ENCODE peak calls at places on chromosomes 11 and 22, in nine cellular contexts. U is NCI-H774, E is iPS DF 6.9, J is hepatocyte, G is GM18507, L is MV-4-11, Y is HEK293T, A is retina, P is fibroblast of mammary gland. Z is an unnamed sample.

GRCh38 chr11:38990841-38991240 is 2392.8 kb upstream of the RAG2 start:
- DNase-seq in E (no peak), A (no peak), Y (no peak), L (no peak), J (no peak), G (no peak), U (no peak), P (no peak), Z (no peak)

GRCh38 chr11:75858613-75859012 is 43.6 kb downstream of the UVRAG start:
- DNase-seq in E (no peak), U (no peak), J (no peak), P (peak), G (no peak), L (peak), Y (no peak), A (no peak), Z (no peak)

GRCh38 chr11:104260456-104260855 is 96.5 kb upstream of the PDGFD start:
- DNase-seq in P (no peak), G (no peak), J (no peak), Y (no peak), L (no peak), U (no peak), A (no peak), E (no peak), Z (no peak)

GRCh38 chr22:49573109-49573765 is 254.4 kb downstream of the BRD1 start:
- DNase-seq in A (no peak), P (no peak), L (no peak), U (no peak), Y (no peak), E (no peak), G (no peak), J (no peak), Z (no peak)

GRCh38 chr11:26841818-26842457 is 120.1 kb upstream of the SLC5A12 start:
- DNase-seq in G (no peak), Y (no peak), L (no peak), A (no peak), U (no peak), E (no peak), P (peak), J (peak), Z (no peak)

GRCh38 chr22:35608088-35608487 is 9.0 kb downstream of the MB start:
- DNase-seq in A (no peak), U (no peak), Y (no peak), E (no peak), P (no peak), J (no peak), L (no peak), G (no peak), Z (no peak)

GRCh38 chr11:78973833-78974232 is 399.2 kb upstream of the NARS2 start:
- DNase-seq in A (no peak), U (no peak), P (no peak), Y (no peak), G (no peak), L (no peak), J (no peak), E (no peak), Z (no peak)

GRCh38 chr11:8338138-8338537 is 74.5 kb upstream of the LMO1 start:
- DNase-seq in E (no peak), G (no peak), J (peak), A (peak), L (no peak), U (peak), Y (peak), P (peak), Z (no peak)

GRCh38 chr22:42522546-42522945 is 3.0 kb upstream of the RRP7A start:
- DNase-seq in Y (no peak), L (no peak), J (no peak), U (no peak), G (no peak), A (no peak), P (no peak), E (no peak), Z (no peak)

GRCh38 chr11:112770487-112770886 is 190.7 kb upstream of the NCAM1 start:
- DNase-seq in A (no peak), J (no peak), Y (no peak), E (no peak), L (no peak), P (no peak), U (no peak), G (no peak), Z (no peak)

GRCh38 chr11:117882539-117882938 is 6.1 kb upstream of the FXYD6 start:
- DNase-seq in A (no peak), J (peak), U (peak), Y (no peak), L (no peak), G (no peak), P (no peak), E (no peak), Z (peak)

GRCh38 chr11:118883368-118884071 is at the start of gene CXCR5:
- DNase-seq in P (no peak), L (no peak), E (no peak), J (no peak), G (no peak), Y (no peak), A (no peak), U (no peak), Z (no peak)

GRCh38 chr11:15104166-15104565 is 10.6 kb upstream of the INSC start:
- DNase-seq in G (no peak), P (peak), E (no peak), Y (no peak), A (no peak), U (no peak), J (no peak), L (no peak), Z (no peak)

GRCh38 chr11:45371251-45371749 is 85.2 kb upstream of the SYT13 start:
- DNase-seq in Y (peak), J (peak), E (peak), A (peak), G (peak), L (peak), P (peak), U (peak), Z (peak)

GRCh38 chr11:102850973-102851745 is 7.8 kb upstream of the MMP3 start:
- DNase-seq in L (no peak), P (peak), G (no peak), J (no peak), E (no peak), U (no peak), A (no peak), Y (no peak), Z (no peak)

GRCh38 chr11:96073536-96073935 is 149.6 kb upstream of the MTMR2 start:
- DNase-seq in E (no peak), J (no peak), P (no peak), A (no peak), U (no peak), Y (no peak), G (no peak), L (no peak), Z (no peak)

GRCh38 chr11:65854871-65855837 is 2.8 kb downstream of the CFL1 start:
- DNase-seq in J (no peak), L (no peak), G (no peak), U (no peak), Y (no peak), A (no peak), E (no peak), P (no peak), Z (no peak)

GRCh38 chr11:48012051-48012391 is 31.7 kb downstream of the PTPRJ start:
- DNase-seq in G (no peak), U (no peak), P (no peak), J (no peak), L (no peak), Y (no peak), A (no peak), E (no peak), Z (no peak)

GRCh38 chr22:42939941-42940653 is 74.9 kb downstream of the PACSIN2 start:
- DNase-seq in G (no peak), J (peak), A (no peak), U (no peak), L (no peak), E (no peak), P (peak), Y (no peak), Z (no peak)

GRCh38 chr11:123062892-123063395 is 1.0 kb upstream of the HSPA8 start:
- DNase-seq in A (no peak), G (no peak), L (peak), U (no peak), Y (no peak), P (peak), J (no peak), E (no peak), Z (no peak)

GRCh38 chr11:27293500-27294417 is 69.3 kb downstream of the CCDC34 start:
- DNase-seq in E (no peak), L (no peak), P (peak), J (no peak), G (no peak), A (no peak), Y (no peak), U (no peak), Z (no peak)

GRCh38 chr11:9660886-9661285 is 3.0 kb upstream of the SWAP70 start:
- DNase-seq in J (no peak), A (no peak), Y (no peak), P (peak), U (no peak), E (no peak), G (no peak), L (peak), Z (no peak)

GRCh38 chr11:129881570-129882170 is 13.7 kb downstream of the NFRKB start:
- DNase-seq in A (peak), E (no peak), G (peak), L (no peak), Y (peak), U (no peak), P (peak), J (peak), Z (no peak)

GRCh38 chr11:97110376-97110775 is 720.6 kb downstream of the JRKL start:
- DNase-seq in G (no peak), Y (no peak), J (no peak), U (no peak), P (no peak), L (no peak), E (no peak), A (no peak), Z (no peak)

GRCh38 chr22:36383110-36383581 is 4.6 kb downstream of the MYH9 start:
- DNase-seq in A (no peak), E (no peak), L (no peak), J (no peak), G (peak), U (no peak), Y (no peak), P (peak), Z (no peak)

GRCh38 chr11:76574406-76574805 is 96.1 kb downstream of the LRRC32 start:
- DNase-seq in U (no peak), G (no peak), E (no peak), A (no peak), Y (no peak), J (no peak), P (no peak), L (no peak), Z (no peak)

GRCh38 chr22:49308300-49308699 is 519.4 kb downstream of the BRD1 start:
- DNase-seq in G (no peak), P (no peak), A (no peak), U (no peak), Y (no peak), J (no peak), E (no peak), L (no peak), Z (no peak)

Z was measured in NCI-H1436 treated with DMSO at 0.1 percent for 48 hours.